ENCODE peak calls at places on chromosomes 13 and 19, in five cellular contexts. P is astrocyte of the spinal cord; J is substantia nigra; G is AG04449; A is Jurkat, Clone E6-1. V is an unnamed sample.

GRCh38 chr19:8304841-8305621 is 3.1 kb downstream of the CD320 start:
- DNase-seq in A (no peak), G (no peak), P (no peak), J (no peak), V (no peak)

GRCh38 chr19:44476559-44477408 is 23.5 kb downstream of the ZNF180 start:
- DNase-seq in A (no peak), G (no peak), J (no peak), P (peak), V (no peak)

GRCh38 chr13:102993348-102993747 is 72.9 kb downstream of the SLC10A2 start:
- DNase-seq in G (no peak), P (no peak), J (no peak), A (no peak), V (no peak)

GRCh38 chr19:927044-927706 is 1.3 kb downstream of the ARID3A start:
- DNase-seq in P (no peak), A (no peak), J (no peak), G (no peak), V (no peak)

GRCh38 chr13:110713642-110713952 is at the start of gene ING1:
- DNase-seq in J (no peak), A (no peak), G (no peak), P (no peak), V (no peak)

GRCh38 chr19:604355-604754 is 14.7 kb downstream of the HCN2 start:
- DNase-seq in P (no peak), G (no peak), A (no peak), J (no peak), V (no peak)

GRCh38 chr13:97631158-97631557 is 197.2 kb downstream of the RAP2A start:
- DNase-seq in G (no peak), A (no peak), P (no peak), J (no peak), V (no peak)

GRCh38 chr13:77544365-77544764 is 8.9 kb downstream of the SCEL start:
- DNase-seq in P (peak), J (peak), G (no peak), A (no peak), V (no peak)

GRCh38 chr13:62846302-62846701 is 1430.7 kb upstream of the PCDH20 start:
- DNase-seq in A (no peak), G (no peak), J (no peak), P (peak), V (no peak)

GRCh38 chr19:54439174-54439851 is 9.7 kb upstream of the LENG8 start:
- DNase-seq in P (peak), A (no peak), G (no peak), J (peak), V (no peak)

GRCh38 chr19:46579286-46579944 is 21.7 kb upstream of the CALM3 start:
- DNase-seq in J (peak), A (no peak), P (no peak), G (no peak), V (no peak)

GRCh38 chr19:29396925-29397324 is 128.9 kb upstream of the VSTM2B start:
- DNase-seq in A (no peak), G (no peak), J (no peak), P (no peak), V (no peak)

GRCh38 chr13:50244913-50245574 is 229.8 kb downstream of the KCNRG start:
- DNase-seq in A (no peak), P (peak), G (no peak), J (no peak), V (no peak)

GRCh38 chr19:4172861-4173473 is 9.4 kb downstream of the SIRT6 start:
- DNase-seq in G (no peak), J (peak), A (no peak), P (peak), V (peak)

GRCh38 chr19:2474232-2475017 is 1.5 kb upstream of the GADD45B start:
- DNase-seq in G (no peak), J (peak), P (peak), A (peak), V (peak)

GRCh38 chr19:58450836-58451357 is 525 bp upstream of the ZNF324B start:
- DNase-seq in P (no peak), A (no peak), G (no peak), J (no peak), V (no peak)

GRCh38 chr13:27007166-27007565 is 164.4 kb downstream of the USP12 start:
- DNase-seq in A (no peak), G (no peak), J (no peak), P (no peak), V (no peak)

GRCh38 chr19:43820098-43820860 is 6.8 kb upstream of the ZNF283 start:
- DNase-seq in P (peak), G (no peak), A (no peak), J (peak), V (no peak)

GRCh38 chr19:45815501-45816216 is 551 bp upstream of the RSPH6A start:
- DNase-seq in P (no peak), G (no peak), J (no peak), A (no peak), V (no peak)